ENCODE peak calls at places on chromosomes 3 and 15, in five cellular contexts. P is WTC11, I is A549, J is HepG2, D is K562. F is an unnamed sample.

GRCh38 chr3:181554233-181554765 is 157.4 kb upstream of the SOX2 start:
- DNase-seq in P (no peak), I (no peak), J (no peak), D (no peak), F (no peak)

GRCh38 chr3:48018841-48019240 is 2.6 kb upstream of the MAP4 start:
- DNase-seq in P (no peak), I (peak), J (peak), D (no peak), F (no peak)

GRCh38 chr3:89847955-89848354 is 740.5 kb downstream of the EPHA3 start:
- DNase-seq in P (no peak), I (no peak), J (no peak), D (no peak), F (no peak)

GRCh38 chr3:71064976-71065763 is 518.4 kb downstream of the FOXP1 start:
- DNase-seq in P (peak), I (peak), J (peak), D (peak), F (no peak)

GRCh38 chr3:134794950-134795775 is at the start of gene EPHB1:
- DNase-seq in P (peak), I (peak), J (peak), D (peak), F (peak)

GRCh38 chr3:129560931-129561594 is 18.1 kb downstream of the H1-8 start:
- DNase-seq in P (no peak), I (peak), J (no peak), D (no peak), F (no peak)

GRCh38 chr3:175075269-175075668 is 216.1 kb downstream of the NAALADL2 start:
- DNase-seq in P (no peak), I (no peak), J (no peak), D (no peak), F (no peak)

GRCh38 chr3:12943124-12944021 is 102.0 kb upstream of the RPL32 start:
- DNase-seq in P (no peak), I (no peak), J (no peak), D (no peak), F (no peak)

GRCh38 chr3:48436477-48436787 is 3.5 kb downstream of the CCDC51 start:
- DNase-seq in P (no peak), I (no peak), J (no peak), D (no peak), F (no peak)

GRCh38 chr3:134333522-134334181 is 40.6 kb downstream of the AMOTL2 start:
- DNase-seq in P (no peak), I (peak), J (peak), D (no peak), F (no peak)

GRCh38 chr3:66452247-66453040 is 48.4 kb downstream of the LRIG1 start:
- DNase-seq in P (no peak), I (no peak), J (no peak), D (no peak), F (no peak)

GRCh38 chr3:170493712-170494182 is 75.1 kb downstream of the CLDN11 start:
- DNase-seq in P (no peak), I (peak), J (peak), D (peak), F (no peak)

GRCh38 chr3:123767564-123768292 is 116.4 kb downstream of the MYLK start:
- DNase-seq in P (no peak), I (no peak), J (no peak), D (no peak), F (no peak)

GRCh38 chr15:96771035-96771434 is 440.5 kb downstream of the NR2F2 start:
- DNase-seq in P (no peak), I (no peak), J (no peak), D (no peak), F (no peak)

GRCh38 chr15:53833134-53833624 is 73.7 kb upstream of the WDR72 start:
- DNase-seq in P (no peak), I (peak), J (peak), D (no peak), F (no peak)

GRCh38 chr3:52452570-52453221 is 1.1 kb downstream of the TNNC1 start:
- DNase-seq in P (no peak), I (no peak), J (peak), D (no peak), F (no peak)

GRCh38 chr15:49191892-49192291 is 21.8 kb downstream of the GALK2 start:
- DNase-seq in P (no peak), I (no peak), J (no peak), D (no peak), F (no peak)
- TF ChIP-seq ESRRA in P (no peak), I (no peak), J (no peak), D (no peak), F (no peak)

GRCh38 chr3:84893211-84893610 is 65.6 kb upstream of the CADM2 start:
- DNase-seq in P (no peak), I (no peak), J (no peak), D (no peak), F (no peak)
- TF ChIP-seq ESRRA in P (no peak), I (no peak), J (no peak), D (no peak), F (no peak)

GRCh38 chr15:100338971-100339444 is 2.8 kb downstream of the ADAMTS17 start:
- DNase-seq in P (peak), I (peak), J (peak), D (peak), F (no peak)
- TF ChIP-seq ESRRA in P (no peak), I (no peak), J (no peak), D (no peak), F (no peak)

GRCh38 chr3:153050978-153051377 is 111.0 kb upstream of the RAP2B start:
- DNase-seq in P (no peak), I (peak), J (no peak), D (peak), F (no peak)

GRCh38 chr3:153051427-153052095 is 110.5 kb upstream of the RAP2B start:
- DNase-seq in P (no peak), I (peak), J (peak), D (peak), F (no peak)

GRCh38 chr3:153055217-153055616 is 106.8 kb upstream of the RAP2B start:
- DNase-seq in P (no peak), I (no peak), J (no peak), D (no peak), F (no peak)

GRCh38 chr3:153055779-153056178 is 106.2 kb upstream of the RAP2B start:
- DNase-seq in P (no peak), I (no peak), J (no peak), D (no peak), F (no peak)

GRCh38 chr3:153052096-153052460 is 109.9 kb upstream of the RAP2B start:
- DNase-seq in P (no peak), I (peak), J (peak), D (peak), F (no peak)
- TF ChIP-seq ESRRA in P (no peak), I (no peak), J (no peak), D (no peak), F (no peak)

GRCh38 chr3:15667484-15667883 is 65.9 kb downstream of the BTD start:
- DNase-seq in P (no peak), I (no peak), J (no peak), D (no peak), F (peak)
- TF ChIP-seq ESRRA in P (no peak), I (no peak), J (no peak), D (no peak), F (no peak)

GRCh38 chr3:194757629-194758028 is 71.9 kb downstream of the FAM43A start:
- DNase-seq in P (no peak), I (no peak), J (no peak), D (no peak), F (no peak)
- TF ChIP-seq ESRRA in P (no peak), I (no peak), J (no peak), D (no peak), F (no peak)

GRCh38 chr3:127742580-127742979 is 69.8 kb downstream of the ABTB1 start:
- DNase-seq in P (no peak), I (no peak), J (no peak), D (no peak), F (no peak)

GRCh38 chr3:127741690-127742089 is 68.9 kb downstream of the ABTB1 start:
- DNase-seq in P (no peak), I (no peak), J (no peak), D (no peak), F (no peak)

GRCh38 chr3:127744216-127744815 is 71.6 kb downstream of the ABTB1 start:
- DNase-seq in P (no peak), I (no peak), J (no peak), D (no peak), F (no peak)

GRCh38 chr3:127744875-127745274 is 72.1 kb downstream of the ABTB1 start:
- DNase-seq in P (no peak), I (no peak), J (no peak), D (no peak), F (no peak)

DNA sequence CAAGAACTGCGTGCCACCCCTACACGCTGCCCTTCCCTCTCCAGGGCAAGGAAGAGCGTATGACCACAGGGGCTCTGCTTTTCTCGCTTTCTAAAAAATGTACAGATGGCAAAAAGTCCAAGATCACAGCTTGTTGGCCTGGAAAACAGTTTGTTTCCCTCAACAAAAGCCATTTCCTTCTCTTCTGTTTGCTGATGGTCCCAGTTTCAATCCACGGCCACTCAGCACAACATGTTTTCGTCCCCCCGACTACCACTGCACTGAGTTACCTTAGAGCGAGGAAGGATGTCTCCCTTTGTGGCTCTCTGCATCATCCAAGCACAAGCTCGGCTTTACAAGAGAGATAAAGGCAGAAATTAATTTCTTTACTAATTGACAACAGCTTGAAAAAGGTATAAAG is 70.9 kb downstream of the ABTB1 start:
- DNase-seq in P (no peak), I (no peak), J (no peak), D (no peak), F (no peak)
- TF ChIP-seq ESRRA in P (no peak), I (no peak), J (no peak), D (no peak), F (no peak)

GRCh38 chr3:160194438-160194837 is 30.8 kb upstream of the C3orf80 start:
- DNase-seq in P (no peak), I (no peak), J (no peak), D (no peak), F (no peak)

GRCh38 chr3:160205606-160206005 is 19.6 kb upstream of the C3orf80 start:
- DNase-seq in P (no peak), I (no peak), J (no peak), D (no peak), F (no peak)

GRCh38 chr3:160196511-160197104 is 28.6 kb upstream of the C3orf80 start:
- DNase-seq in P (no peak), I (no peak), J (no peak), D (no peak), F (no peak)

GRCh38 chr3:160195106-160195505 is 30.1 kb upstream of the C3orf80 start:
- DNase-seq in P (no peak), I (no peak), J (no peak), D (no peak), F (no peak)

GRCh38 chr3:160200328-160200727 is 24.9 kb upstream of the C3orf80 start:
- DNase-seq in P (no peak), I (no peak), J (no peak), D (no peak), F (no peak)
- TF ChIP-seq ESRRA in P (no peak), I (no peak), J (no peak), D (no peak), F (no peak)

GRCh38 chr3:55487376-55488241 is 503 bp upstream of the WNT5A start:
- DNase-seq in P (peak), I (peak), J (no peak), D (no peak), F (no peak)
- TF ChIP-seq ESRRA in P (no peak), I (no peak), J (no peak), D (no peak), F (no peak)